ENCODE peak calls at places on chromosomes 13 and 19, in eight cellular contexts. I is epithelial cell of esophagus; O is stimulated activated naive CD4-positive, alpha-beta T cell; X is hypothalamus; N is stimulated activated naive B cell treated with anti-CD40 and anti-IgM and Interleukin-4, amounts not matched to agents 10 μg/mL and 1 μg/mL and 100 μg/mL, for 72 hours; Z is nucleus accumbens; L is caudate nucleus; U is NCI-H345. J is an unnamed sample.

GRCh38 chr19:1167687-1168561 is 6.1 kb downstream of the SBNO2 start:
- DNase-seq in I (peak; percentile 49), O (no peak), X (no peak), N (no peak), Z (no peak), L (no peak), U (no peak), J (no peak)

GRCh38 chr19:16419671-16420394 is 51.9 kb downstream of the EPS15L1 start:
- DNase-seq in I (no peak), O (no peak), X (no peak), N (no peak), Z (no peak), L (no peak), U (no peak), J (no peak)

GRCh38 chr13:72290962-72291681 is 424.1 kb upstream of the DACH1 start:
- DNase-seq in I (peak; percentile 89), O (no peak), X (no peak), N (no peak), Z (no peak), L (no peak), U (no peak), J (no peak)

GRCh38 chr13:99778500-99778899 is 193.1 kb downstream of the ZIC5 start:
- DNase-seq in I (no peak), O (no peak), X (no peak), N (no peak), Z (no peak), L (no peak), U (no peak), J (peak; percentile 17)

GRCh38 chr19:39363909-39364457 is 21.8 kb downstream of the SAMD4B start:
- DNase-seq in I (no peak), O (no peak), X (peak; percentile 21), N (peak; percentile 23), Z (peak; percentile 79), L (peak; percentile 50), U (no peak), J (no peak)

GRCh38 chr19:8208119-8208709 is 956 bp upstream of the CERS4 start:
- DNase-seq in I (no peak), O (no peak), X (peak; percentile 10), N (no peak), Z (peak; percentile 55), L (no peak), U (no peak), J (no peak)

GRCh38 chr13:20424959-20425358 is 100.7 kb downstream of the CRYL1 start:
- DNase-seq in I (no peak), O (no peak), X (no peak), N (no peak), Z (no peak), L (no peak), U (no peak), J (no peak)

GRCh38 chr13:52652980-52653303 is 306 bp downstream of the SUGT1 start:
- DNase-seq in I (no peak), O (no peak), X (no peak), N (no peak), Z (no peak), L (no peak), U (no peak), J (no peak)

GRCh38 chr19:17114414-17114831 is 38.8 kb downstream of the MYO9B start:
- DNase-seq in I (peak; percentile 76), O (no peak), X (no peak), N (no peak), Z (no peak), L (no peak), U (no peak), J (no peak)

J was measured in NCI-H460.